ENCODE peak calls at places on chromosomes 7 and 10, in six cellular contexts. I, O, Q, R, M and W are unnamed samples.

GRCh38 chr10:48389272-48389671 is 82.8 kb downstream of the MAPK8 start:
- DNase-seq in O (no peak), I (no peak), R (no peak), M (no peak), Q (no peak), W (no peak)

GRCh38 chr10:97701438-97702064 is 12.0 kb upstream of the MARVELD1 start:
- DNase-seq in O (no peak), Q (peak; percentile 83), R (peak; percentile 42), M (no peak), I (peak; percentile 74), W (no peak)

GRCh38 chr10:8379906-8380832 is 325.7 kb downstream of the GATA3 start:
- DNase-seq in R (no peak), I (no peak), Q (no peak), M (no peak), O (no peak), W (no peak)

GRCh38 chr10:94194256-94194655 is 168.5 kb downstream of the NOC3L start:
- DNase-seq in M (no peak), Q (peak; percentile 59), O (no peak), R (no peak), I (peak; percentile 46), W (no peak)

GRCh38 chr7:115269486-115269885 is 347.6 kb downstream of the MDFIC start:
- DNase-seq in I (no peak), R (no peak), Q (no peak), M (no peak), O (no peak), W (no peak)

GRCh38 chr10:118763202-118763988 is 8.6 kb upstream of the CACUL1 start:
- DNase-seq in O (no peak), R (no peak), I (no peak), M (no peak), Q (no peak), W (no peak)

GRCh38 chr10:53601260-53601875 is 828.8 kb upstream of the MBL2 start:
- DNase-seq in I (peak; percentile 21), Q (peak; percentile 58), M (no peak), R (no peak), O (no peak), W (no peak)

GRCh38 chr10:596725-597345 is 92.6 kb downstream of the DIP2C start:
- DNase-seq in M (no peak), Q (no peak), O (no peak), R (no peak), I (no peak), W (no peak)

GRCh38 chr7:81244213-81244612 is 325.4 kb upstream of the SEMA3C start:
- DNase-seq in O (no peak), Q (no peak), R (no peak), I (no peak), M (no peak), W (no peak)

GRCh38 chr10:71769279-71769823 is 4.0 kb downstream of the VSIR start:
- DNase-seq in I (peak; percentile 18), R (no peak), M (peak; percentile 21), Q (no peak), O (no peak), W (peak; percentile 26)

GRCh38 chr7:112945046-112945445 is 141.6 kb downstream of the GPR85 start:
- DNase-seq in I (peak; percentile 22), O (no peak), R (no peak), Q (no peak), M (no peak), W (no peak)

GRCh38 chr7:36286241-36286640 is 103.4 kb upstream of the ANLN start:
- DNase-seq in M (no peak), O (no peak), I (no peak), R (peak; percentile 68), Q (no peak), W (no peak)

GRCh38 chr7:45456747-45457146 is 117.4 kb upstream of the ADCY1 start:
- DNase-seq in R (no peak), I (peak; percentile 17), O (no peak), Q (peak; percentile 71), M (no peak), W (no peak)

GRCh38 chr7:38020134-38020533 is 99.7 kb downstream of the EPDR1 start:
- DNase-seq in O (no peak), M (no peak), Q (peak; percentile 42), R (no peak), I (no peak), W (no peak)

GRCh38 chr10:5609952-5610616 is 56.3 kb downstream of the ASB13 start:
- DNase-seq in O (no peak), M (peak; percentile 44), R (no peak), I (no peak), Q (no peak), W (no peak)